ENCODE peak calls at places on chromosomes 5 and 9, in six cellular contexts. W is IMR-90, I is H1, P is mesendoderm, D is H9, N is mesenchymal stem cell. S is an unnamed sample.

GRCh38 chr5:144209421-144209820 is 38.7 kb downstream of the KCTD16 start:
- DNase-seq in I (no peak), D (no peak), W (no peak), N (no peak), P (no peak), S (no peak)

GRCh38 chr5:82748688-82749091 is 328.5 kb downstream of the TMEM167A start:
- DNase-seq in N (no peak), I (no peak), D (no peak), W (no peak), P (no peak), S (no peak)

GRCh38 chr5:55039843-55040242 is 15.8 kb downstream of the GZMK start:
- DNase-seq in I (no peak), N (peak), W (no peak), D (no peak), P (no peak), S (no peak)

GRCh38 chr5:75007537-75007847 is 44.9 kb downstream of the GCNT4 start:
- DNase-seq in P (peak), W (peak), D (no peak), N (peak), I (no peak), S (no peak)

GRCh38 chr9:116572095-116572748 is 114.9 kb upstream of the TRIM32 start:
- DNase-seq in P (peak), D (peak), W (peak), I (peak), N (peak), S (peak)

GRCh38 chr5:33854733-33855151 is 37.0 kb downstream of the ADAMTS12 start:
- DNase-seq in P (peak), D (no peak), W (peak), I (no peak), N (peak), S (peak)

GRCh38 chr9:95004452-95005275 is 278.2 kb downstream of the AOPEP start:
- DNase-seq in I (peak), W (no peak), D (no peak), N (peak), P (peak), S (no peak)

GRCh38 chr5:107424461-107424860 is 246.3 kb downstream of the EFNA5 start:
- DNase-seq in P (peak), N (peak), D (no peak), W (no peak), I (no peak), S (no peak)

GRCh38 chr5:179612577-179613459 is 10.7 kb downstream of the HNRNPH1 start:
- DNase-seq in D (no peak), W (no peak), I (no peak), P (no peak), N (no peak), S (no peak)

GRCh38 chr9:113588242-113588810 is 124.8 kb downstream of the RGS3 start:
- DNase-seq in I (no peak), P (no peak), N (no peak), W (no peak), D (no peak), S (no peak)

GRCh38 chr5:44345871-44346270 is 43.3 kb downstream of the FGF10 start:
- DNase-seq in N (no peak), I (no peak), D (no peak), W (no peak), P (peak), S (no peak)

GRCh38 chr5:128349044-128349629 is 188.9 kb downstream of the FBN2 start:
- DNase-seq in D (no peak), I (no peak), W (peak), P (no peak), N (peak), S (no peak)

GRCh38 chr9:75197521-75197920 is 109.2 kb downstream of the OSTF1 start:
- DNase-seq in W (no peak), D (no peak), P (no peak), I (no peak), N (no peak), S (no peak)

GRCh38 chr5:107736608-107737007 is 65.9 kb upstream of the EFNA5 start:
- DNase-seq in W (peak), I (no peak), P (no peak), D (no peak), N (peak), S (no peak)

GRCh38 chr5:145712245-145712644 is 122.9 kb downstream of the PRELID2 start:
- DNase-seq in N (no peak), P (no peak), I (no peak), D (no peak), W (no peak), S (no peak)
- H2BK15ac ChIP-seq in N (no peak), P (no peak), I (no peak), D (no peak), W (no peak), S (no peak)

DNA sequence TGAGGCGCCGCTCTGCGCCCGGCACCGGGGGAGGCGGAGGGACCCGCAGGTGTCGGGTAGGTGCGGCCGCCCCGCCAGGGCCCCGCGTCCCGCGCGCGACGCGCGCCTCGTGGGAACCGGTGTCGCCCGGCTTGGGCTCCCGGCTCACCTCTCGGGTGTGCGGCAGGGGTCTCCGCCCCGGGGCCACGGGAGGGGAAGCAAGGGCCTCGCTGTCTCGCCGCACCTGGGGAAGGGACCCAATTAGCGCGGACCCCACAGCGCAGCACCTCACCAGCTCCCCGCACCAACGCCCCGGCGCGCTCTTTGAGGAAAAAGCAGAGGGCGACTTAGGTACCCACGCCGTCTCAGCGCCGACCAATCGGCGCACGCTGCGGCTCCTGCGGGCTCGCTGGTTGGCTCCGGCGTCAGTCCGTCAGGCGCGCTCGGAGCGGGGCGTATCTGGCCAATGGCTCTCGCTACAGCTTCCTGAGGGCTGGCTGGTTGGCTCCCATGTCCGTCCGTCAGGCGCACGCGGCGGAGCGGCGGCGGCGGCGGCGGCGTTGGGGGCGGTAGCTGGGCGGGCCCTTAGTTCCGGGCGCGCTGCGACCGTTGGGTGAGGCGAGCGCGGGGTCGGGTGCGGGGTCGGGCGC is at the start of gene TRAF2:
- DNase-seq in P (peak), D (peak), W (peak), N (peak), I (peak), S (peak)
- H2AK5ac ChIP-seq in P (no peak), D (no peak), W (peak), N (no peak), I (no peak), S (peak)

GRCh38 chr9:81543695-81544094 is 145.7 kb downstream of the TLE1 start:
- DNase-seq in D (no peak), W (no peak), N (no peak), P (no peak), I (no peak), S (no peak)

GRCh38 chr9:81542490-81542889 is 146.9 kb downstream of the TLE1 start:
- DNase-seq in P (no peak), I (no peak), N (no peak), D (no peak), W (no peak), S (no peak)

GRCh38 chr9:81538929-81539716 is 150.2 kb downstream of the TLE1 start:
- DNase-seq in N (no peak), D (no peak), W (peak), P (no peak), I (no peak), S (no peak)

GRCh38 chr9:81537964-81538363 is 151.4 kb downstream of the TLE1 start:
- DNase-seq in P (no peak), W (peak), D (no peak), I (no peak), N (no peak), S (no peak)

DNA sequence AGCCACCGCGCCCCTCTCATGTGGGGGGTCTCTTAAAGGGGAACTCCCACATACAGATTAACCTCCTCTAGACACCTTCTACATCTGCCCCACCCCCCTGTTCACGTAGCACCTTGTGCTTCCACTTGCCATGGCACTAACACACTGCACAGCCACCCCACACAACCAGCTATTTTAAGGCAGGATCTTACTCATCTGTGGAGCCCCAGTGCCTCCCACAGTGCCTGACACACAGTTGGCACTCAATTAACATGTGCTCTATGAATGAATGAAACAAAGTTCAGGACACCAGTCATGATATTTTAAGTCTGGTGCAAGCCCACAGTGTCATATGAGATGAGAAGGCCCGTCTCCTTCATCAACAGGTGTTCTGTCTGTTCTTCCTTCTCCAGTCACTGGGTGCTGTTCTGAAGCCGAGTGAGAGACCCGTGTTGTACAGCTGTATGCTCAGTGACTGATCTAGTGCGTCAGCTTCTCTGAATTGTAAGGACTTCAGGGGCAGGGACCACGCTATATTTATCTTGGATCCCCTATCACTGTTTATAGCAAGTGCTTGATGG is 149.1 kb downstream of the TLE1 start:
- DNase-seq in D (no peak), N (no peak), I (no peak), W (no peak), P (no peak), S (no peak)
- H3K18ac ChIP-seq in D (no peak), N (peak), I (no peak), W (no peak), P (no peak), S (peak)

GRCh38 chr9:72909428-72909827 is 43.4 kb downstream of the ALDH1A1 start:
- DNase-seq in P (peak), I (no peak), W (no peak), D (no peak), N (no peak), S (no peak)
- H2BK15ac ChIP-seq in P (no peak), I (no peak), W (no peak), D (no peak), N (no peak), S (no peak)

GRCh38 chr9:127971357-127972315 is 9.2 kb downstream of the EEIG1 start:
- DNase-seq in W (no peak), P (peak), D (no peak), N (peak), I (no peak), S (no peak)
- H2AK5ac ChIP-seq in W (peak), P (no peak), D (no peak), N (no peak), I (no peak), S (peak)

GRCh38 chr9:89799766-89800165 is 195.0 kb downstream of the GADD45G start:
- DNase-seq in P (no peak), N (no peak), I (no peak), D (no peak), W (no peak), S (no peak)

GRCh38 chr9:89798546-89799120 is 193.8 kb downstream of the GADD45G start:
- DNase-seq in D (no peak), P (peak), I (no peak), W (no peak), N (no peak), S (no peak)

GRCh38 chr9:89797970-89798369 is 193.2 kb downstream of the GADD45G start:
- DNase-seq in D (no peak), P (no peak), I (no peak), N (no peak), W (no peak), S (no peak)

GRCh38 chr9:89797255-89797654 is 192.4 kb downstream of the GADD45G start:
- DNase-seq in I (no peak), W (no peak), P (no peak), N (no peak), D (no peak), S (no peak)

DNA sequence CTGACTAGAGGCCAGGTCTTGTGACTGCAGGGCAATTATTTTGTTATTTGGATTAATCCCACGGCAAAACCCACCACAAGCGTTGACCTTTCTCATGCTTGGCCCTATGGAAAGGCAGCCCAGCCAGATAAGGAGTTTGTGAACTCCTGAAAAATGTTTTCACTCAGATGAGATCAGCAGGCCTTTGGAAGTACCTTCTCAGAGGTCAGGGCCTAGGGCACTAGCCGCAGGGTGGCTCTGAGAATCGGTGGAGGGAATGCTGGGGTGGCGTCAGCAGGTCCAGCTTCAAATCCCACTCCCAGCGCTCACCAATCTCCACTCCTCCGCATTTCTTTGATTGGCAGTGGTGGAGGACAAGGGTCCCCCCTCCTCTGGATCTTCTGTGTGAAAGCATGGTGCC is 194.4 kb downstream of the GADD45G start:
- DNase-seq in D (no peak), I (no peak), P (no peak), W (no peak), N (no peak), S (no peak)
- H3K18ac ChIP-seq in D (peak), I (no peak), P (no peak), W (no peak), N (no peak), S (no peak)

GRCh38 chr9:134393582-134394280 is 67.5 kb downstream of the RXRA start:
- DNase-seq in I (no peak), W (no peak), N (no peak), P (no peak), D (no peak), S (no peak)

GRCh38 chr9:134391319-134392231 is 65.3 kb downstream of the RXRA start:
- DNase-seq in I (no peak), D (no peak), N (no peak), W (no peak), P (no peak), S (no peak)

GRCh38 chr9:134395002-134395517 is 68.8 kb downstream of the RXRA start:
- DNase-seq in I (no peak), W (no peak), P (no peak), N (no peak), D (no peak), S (no peak)

GRCh38 chr9:134390947-134391318 is 64.7 kb downstream of the RXRA start:
- DNase-seq in N (no peak), D (no peak), P (no peak), I (no peak), W (no peak), S (no peak)

DNA sequence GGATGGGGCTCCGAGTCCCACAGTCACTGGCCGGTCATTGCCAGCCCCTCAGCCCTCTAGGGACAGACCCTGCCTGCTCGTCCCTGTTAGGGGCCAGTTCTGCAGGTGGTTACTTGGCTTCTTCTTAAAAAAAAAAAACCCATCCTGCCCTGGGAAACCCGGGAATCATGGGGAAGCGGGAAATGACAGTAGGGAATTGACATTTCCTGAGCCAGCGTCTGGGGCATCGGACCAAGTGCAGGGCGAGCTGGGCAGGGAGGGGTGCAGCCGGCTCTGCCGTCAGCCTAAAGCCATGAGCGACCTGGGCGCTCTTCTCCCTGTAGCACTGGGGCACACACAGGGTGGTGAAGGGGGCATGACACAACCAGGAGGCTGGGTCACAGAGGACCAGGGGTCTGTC is 66.6 kb downstream of the RXRA start:
- DNase-seq in P (no peak), D (no peak), W (no peak), N (no peak), I (no peak), S (no peak)
- H2BK15ac ChIP-seq in P (no peak), D (no peak), W (no peak), N (no peak), I (no peak), S (no peak)

DNA sequence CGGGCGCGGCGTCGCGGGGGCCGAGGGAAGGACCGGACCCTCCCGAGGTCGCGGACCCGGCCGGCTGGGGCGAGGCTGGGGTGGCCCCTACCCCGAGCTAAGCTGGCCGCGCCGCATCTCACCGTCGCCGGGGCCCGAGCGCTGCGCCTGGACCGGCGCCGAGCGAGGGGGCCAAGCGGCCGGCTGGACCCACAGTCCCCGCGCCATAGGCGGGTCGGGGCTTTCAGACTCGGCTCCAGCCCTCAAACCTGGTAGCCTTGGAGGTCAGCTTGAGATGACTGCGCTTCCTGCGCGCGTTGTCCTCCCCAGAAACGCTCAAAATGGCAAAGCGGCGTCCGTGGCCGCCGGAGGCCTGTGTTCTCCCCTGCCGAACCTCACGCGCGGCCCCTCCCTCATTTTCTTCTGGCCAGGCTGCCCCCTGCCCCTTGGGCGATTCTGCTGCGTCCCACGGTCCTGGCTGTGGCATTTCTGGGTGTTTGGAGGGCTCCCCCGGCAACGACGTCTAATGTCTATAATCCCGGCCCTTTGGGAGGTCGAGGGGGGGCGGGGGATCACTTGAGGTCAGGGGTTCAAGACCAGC is 8.7 kb upstream of the GRIN1 start:
- DNase-seq in N (peak), D (peak), W (no peak), I (no peak), P (peak), S (no peak)
- H2AK5ac ChIP-seq in N (no peak), D (no peak), W (peak), I (no peak), P (no peak), S (peak)

DNA sequence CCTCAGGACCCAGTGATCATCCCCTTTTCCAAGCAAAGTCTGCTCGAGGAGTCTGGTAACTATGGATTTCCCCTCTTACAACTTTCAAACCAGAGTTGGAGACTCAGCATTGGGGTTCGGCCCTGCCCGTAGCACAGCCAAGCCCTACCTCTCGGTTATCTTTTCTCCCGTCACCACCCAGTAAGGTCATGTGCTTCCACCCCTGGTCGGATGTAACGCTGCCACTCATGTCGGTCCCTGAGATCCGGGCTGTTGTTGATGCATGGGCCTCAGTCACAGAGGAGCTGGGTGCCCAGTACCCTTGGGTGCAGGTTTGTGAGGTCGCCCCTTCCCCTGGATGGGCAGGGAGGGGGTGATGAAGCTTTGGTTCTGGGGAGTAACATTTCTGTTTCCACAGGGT is 1.2 kb downstream of the GALT start:
- DNase-seq in N (no peak), W (no peak), D (no peak), I (no peak), P (no peak), S (no peak)
- H3K18ac ChIP-seq in N (no peak), W (no peak), D (no peak), I (no peak), P (no peak), S (no peak)

DNA sequence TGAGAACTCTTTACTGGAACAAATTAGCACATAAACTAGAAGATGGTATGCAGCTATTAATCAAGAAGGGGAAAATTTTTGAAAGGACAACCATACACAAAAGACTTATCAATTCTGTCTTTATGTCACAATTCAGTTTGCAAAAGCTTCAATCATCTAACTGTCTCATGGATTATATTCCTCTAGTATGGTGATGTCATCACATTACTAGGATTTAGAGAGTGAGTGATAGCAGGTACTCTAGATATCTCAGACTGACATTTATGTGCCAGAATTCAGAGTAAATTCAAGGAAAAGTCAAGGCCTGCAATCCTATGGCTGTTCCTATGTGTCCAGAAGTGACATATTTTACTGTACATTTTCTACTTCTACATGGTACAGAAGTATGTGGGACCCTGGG is 318.9 kb upstream of the GRAMD2B start:
- DNase-seq in I (no peak), P (no peak), D (no peak), N (no peak), W (no peak), S (no peak)
- H2BK15ac ChIP-seq in I (no peak), P (no peak), D (no peak), N (no peak), W (no peak), S (no peak)

S was measured in neuronal stem cell.